ENCODE peak calls at places on chromosomes 7 and 10, in nine cellular contexts. One of them, this sample, is unnamed.

GRCh38 chr10:128036746-128037542 is 89.3 kb downstream of the MKI67 start:
- DNase-seq in MCF 10A: peak
- DNase-seq in brain microvascular endothelial cell: peak
- DNase-seq in B cell: no peak
- DNase-seq in hepatocyte: peak
- DNase-seq in GM12865: no peak
- DNase-seq in fibroblast of the aortic adventitia: no peak
- DNase-seq in cardiac muscle cell: peak
- DNase-seq in bronchial epithelial cell: peak
- DNase-seq in this sample: peak

GRCh38 chr7:70016044-70016770 is 417.9 kb downstream of the AUTS2 start:
- DNase-seq in hepatocyte: peak
- DNase-seq in MCF 10A: no peak
- DNase-seq in cardiac muscle cell: no peak
- DNase-seq in fibroblast of the aortic adventitia: peak
- DNase-seq in bronchial epithelial cell: peak
- DNase-seq in brain microvascular endothelial cell: peak
- DNase-seq in GM12865: no peak
- DNase-seq in B cell: no peak
- DNase-seq in this sample: peak

GRCh38 chr10:116055252-116055918 is 217.6 kb downstream of the GFRA1 start:
- DNase-seq in bronchial epithelial cell: no peak
- DNase-seq in B cell: no peak
- DNase-seq in MCF 10A: no peak
- DNase-seq in cardiac muscle cell: no peak
- DNase-seq in brain microvascular endothelial cell: no peak
- DNase-seq in hepatocyte: no peak
- DNase-seq in GM12865: no peak
- DNase-seq in fibroblast of the aortic adventitia: no peak
- DNase-seq in this sample: no peak

GRCh38 chr7:153030976-153031375 is 271.4 kb downstream of the ACTR3B start:
- DNase-seq in MCF 10A: no peak
- DNase-seq in hepatocyte: no peak
- DNase-seq in bronchial epithelial cell: no peak
- DNase-seq in GM12865: no peak
- DNase-seq in brain microvascular endothelial cell: no peak
- DNase-seq in fibroblast of the aortic adventitia: no peak
- DNase-seq in B cell: no peak
- DNase-seq in cardiac muscle cell: no peak
- DNase-seq in this sample: no peak

GRCh38 chr7:1814089-1814811 is 144.2 kb downstream of the ELFN1 start:
- DNase-seq in MCF 10A: no peak
- DNase-seq in cardiac muscle cell: no peak
- DNase-seq in bronchial epithelial cell: no peak
- DNase-seq in brain microvascular endothelial cell: no peak
- DNase-seq in fibroblast of the aortic adventitia: no peak
- DNase-seq in B cell: no peak
- DNase-seq in GM12865: no peak
- DNase-seq in hepatocyte: no peak
- DNase-seq in this sample: no peak

GRCh38 chr7:55545496-55545895 is 26.8 kb downstream of the VOPP1 start:
- DNase-seq in cardiac muscle cell: no peak
- DNase-seq in bronchial epithelial cell: peak
- DNase-seq in fibroblast of the aortic adventitia: peak
- DNase-seq in brain microvascular endothelial cell: peak
- DNase-seq in MCF 10A: peak
- DNase-seq in B cell: no peak
- DNase-seq in hepatocyte: no peak
- DNase-seq in GM12865: no peak
- DNase-seq in this sample: peak

GRCh38 chr10:31138026-31138553 is 106.4 kb upstream of the ZNF438 start:
- DNase-seq in GM12865: no peak
- DNase-seq in cardiac muscle cell: no peak
- DNase-seq in hepatocyte: no peak
- DNase-seq in MCF 10A: no peak
- DNase-seq in B cell: no peak
- DNase-seq in bronchial epithelial cell: no peak
- DNase-seq in fibroblast of the aortic adventitia: no peak
- DNase-seq in brain microvascular endothelial cell: no peak
- DNase-seq in this sample: peak

GRCh38 chr7:37833107-37833817 is 15.1 kb upstream of the NME8 start:
- DNase-seq in hepatocyte: peak
- DNase-seq in GM12865: peak
- DNase-seq in cardiac muscle cell: peak
- DNase-seq in B cell: peak
- DNase-seq in brain microvascular endothelial cell: peak
- DNase-seq in bronchial epithelial cell: peak
- DNase-seq in MCF 10A: peak
- DNase-seq in fibroblast of the aortic adventitia: peak
- DNase-seq in this sample: peak

GRCh38 chr10:12628964-12629766 is 279.8 kb downstream of the CAMK1D start:
- DNase-seq in brain microvascular endothelial cell: no peak
- DNase-seq in GM12865: no peak
- DNase-seq in MCF 10A: no peak
- DNase-seq in bronchial epithelial cell: no peak
- DNase-seq in fibroblast of the aortic adventitia: no peak
- DNase-seq in cardiac muscle cell: no peak
- DNase-seq in hepatocyte: peak
- DNase-seq in B cell: no peak
- DNase-seq in this sample: peak

GRCh38 chr7:3267928-3268690 is 32.9 kb upstream of the SDK1 start:
- DNase-seq in cardiac muscle cell: no peak
- DNase-seq in B cell: no peak
- DNase-seq in bronchial epithelial cell: peak
- DNase-seq in GM12865: no peak
- DNase-seq in MCF 10A: peak
- DNase-seq in brain microvascular endothelial cell: peak
- DNase-seq in fibroblast of the aortic adventitia: peak
- DNase-seq in hepatocyte: peak
- DNase-seq in this sample: peak

GRCh38 chr7:114554781-114555537 is 140.3 kb downstream of the FOXP2 start:
- DNase-seq in B cell: no peak
- DNase-seq in hepatocyte: no peak
- DNase-seq in cardiac muscle cell: no peak
- DNase-seq in bronchial epithelial cell: peak
- DNase-seq in GM12865: peak
- DNase-seq in brain microvascular endothelial cell: peak
- DNase-seq in MCF 10A: peak
- DNase-seq in fibroblast of the aortic adventitia: peak
- DNase-seq in this sample: peak

GRCh38 chr7:33395340-33395739 is 266.0 kb downstream of the BBS9 start:
- DNase-seq in fibroblast of the aortic adventitia: no peak
- DNase-seq in bronchial epithelial cell: peak
- DNase-seq in hepatocyte: no peak
- DNase-seq in brain microvascular endothelial cell: no peak
- DNase-seq in cardiac muscle cell: no peak
- DNase-seq in GM12865: no peak
- DNase-seq in MCF 10A: no peak
- DNase-seq in B cell: no peak
- DNase-seq in this sample: peak

GRCh38 chr7:117458977-117459583 is 20.7 kb upstream of the CFTR start:
- DNase-seq in GM12865: peak
- DNase-seq in MCF 10A: peak
- DNase-seq in B cell: no peak
- DNase-seq in cardiac muscle cell: peak
- DNase-seq in hepatocyte: peak
- DNase-seq in bronchial epithelial cell: peak
- DNase-seq in brain microvascular endothelial cell: no peak
- DNase-seq in fibroblast of the aortic adventitia: peak
- DNase-seq in this sample: peak

GRCh38 chr7:85489498-85489897 is 302.6 kb upstream of the SEMA3D start:
- DNase-seq in hepatocyte: peak
- DNase-seq in fibroblast of the aortic adventitia: peak
- DNase-seq in brain microvascular endothelial cell: peak
- DNase-seq in GM12865: no peak
- DNase-seq in cardiac muscle cell: no peak
- DNase-seq in B cell: no peak
- DNase-seq in bronchial epithelial cell: peak
- DNase-seq in MCF 10A: no peak
- DNase-seq in this sample: peak

GRCh38 chr10:125720002-125720382 is 483 bp downstream of the EDRF1 start:
- DNase-seq in hepatocyte: no peak
- DNase-seq in fibroblast of the aortic adventitia: peak
- DNase-seq in cardiac muscle cell: no peak
- DNase-seq in GM12865: no peak
- DNase-seq in brain microvascular endothelial cell: no peak
- DNase-seq in MCF 10A: no peak
- DNase-seq in bronchial epithelial cell: peak
- DNase-seq in B cell: no peak
- DNase-seq in this sample: peak

GRCh38 chr7:138186951-138187351 is 110.7 kb downstream of the AKR1D1 start:
- DNase-seq in MCF 10A: peak
- DNase-seq in fibroblast of the aortic adventitia: peak
- DNase-seq in bronchial epithelial cell: no peak
- DNase-seq in brain microvascular endothelial cell: peak
- DNase-seq in GM12865: no peak
- DNase-seq in cardiac muscle cell: no peak
- DNase-seq in hepatocyte: peak
- DNase-seq in B cell: no peak
- DNase-seq in this sample: peak

GRCh38 chr7:30177186-30177585 is 42.4 kb downstream of the MTURN start:
- DNase-seq in cardiac muscle cell: no peak
- DNase-seq in bronchial epithelial cell: no peak
- DNase-seq in fibroblast of the aortic adventitia: no peak
- DNase-seq in GM12865: no peak
- DNase-seq in brain microvascular endothelial cell: no peak
- DNase-seq in MCF 10A: no peak
- DNase-seq in B cell: no peak
- DNase-seq in hepatocyte: no peak
- DNase-seq in this sample: no peak

GRCh38 chr10:6917125-6917524 is 337.0 kb upstream of the PRKCQ start:
- DNase-seq in MCF 10A: no peak
- DNase-seq in cardiac muscle cell: no peak
- DNase-seq in B cell: no peak
- DNase-seq in brain microvascular endothelial cell: no peak
- DNase-seq in GM12865: no peak
- DNase-seq in bronchial epithelial cell: no peak
- DNase-seq in fibroblast of the aortic adventitia: peak
- DNase-seq in hepatocyte: no peak
- DNase-seq in this sample: no peak

DNA sequence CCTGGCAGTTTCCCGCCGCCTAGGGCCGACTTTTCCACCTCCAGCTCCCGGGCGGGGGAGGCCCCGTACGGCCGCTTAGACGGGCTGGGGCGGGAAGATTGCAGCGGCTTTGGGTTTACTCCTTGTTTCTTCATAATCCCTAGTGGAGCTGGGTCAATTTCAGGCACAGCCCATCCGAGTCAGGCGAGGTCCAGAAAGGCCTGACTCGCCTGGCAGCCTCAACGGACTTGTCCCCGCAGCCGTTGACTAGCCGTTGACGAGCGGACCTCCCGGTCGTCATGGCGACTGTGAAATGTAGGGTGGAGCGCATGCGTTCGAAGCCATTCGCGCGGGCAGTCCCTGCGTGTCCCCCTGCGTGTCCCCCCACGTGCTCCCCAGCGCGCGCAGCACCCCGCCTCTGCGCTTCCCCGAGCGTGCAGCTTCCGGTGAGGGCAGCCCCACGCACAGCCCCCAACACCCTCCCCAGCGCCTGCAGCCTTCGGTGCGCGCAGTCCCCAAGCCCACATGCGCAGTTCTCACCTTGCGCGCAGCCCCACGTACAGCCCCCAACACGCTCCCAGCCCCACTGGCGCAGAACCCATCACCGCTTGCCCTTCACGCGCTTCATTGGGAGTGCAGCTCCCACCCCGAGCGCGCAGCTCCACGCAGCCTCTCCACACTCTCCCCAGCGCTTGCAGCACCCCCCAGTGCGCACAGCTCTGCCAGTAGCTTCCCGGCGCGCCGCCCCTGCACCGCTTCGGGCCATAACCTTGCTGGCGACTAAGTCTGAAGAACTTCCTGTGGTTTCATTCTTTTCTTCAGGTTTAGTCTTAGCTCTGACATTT is 67.8 kb downstream of the TBX20 start:
- DNase-seq in bronchial epithelial cell: peak
- DNase-seq in hepatocyte: peak
- DNase-seq in GM12865: no peak
- DNase-seq in B cell: no peak
- DNase-seq in fibroblast of the aortic adventitia: peak
- DNase-seq in MCF 10A: no peak
- DNase-seq in cardiac muscle cell: peak
- DNase-seq in brain microvascular endothelial cell: peak
- DNase-seq in this sample: peak
- TF ChIP-seq CTCF in bronchial epithelial cell: no peak
- TF ChIP-seq CTCF in hepatocyte: peak
- TF ChIP-seq CTCF in GM12865: no peak
- TF ChIP-seq CTCF in B cell: no peak
- TF ChIP-seq CTCF in fibroblast of the aortic adventitia: peak
- TF ChIP-seq CTCF in MCF 10A: no peak
- TF ChIP-seq CTCF in cardiac muscle cell: no peak
- TF ChIP-seq CTCF in brain microvascular endothelial cell: peak
- TF ChIP-seq CTCF in this sample: no peak

GRCh38 chr7:107384025-107384424 is 85.8 kb upstream of the GPR22 start:
- DNase-seq in hepatocyte: no peak
- DNase-seq in B cell: no peak
- DNase-seq in bronchial epithelial cell: no peak
- DNase-seq in fibroblast of the aortic adventitia: no peak
- DNase-seq in brain microvascular endothelial cell: no peak
- DNase-seq in MCF 10A: peak
- DNase-seq in GM12865: peak
- DNase-seq in cardiac muscle cell: no peak
- DNase-seq in this sample: no peak
- TF ChIP-seq CTCF in hepatocyte: no peak
- TF ChIP-seq CTCF in B cell: no peak
- TF ChIP-seq CTCF in bronchial epithelial cell: no peak
- TF ChIP-seq CTCF in fibroblast of the aortic adventitia: no peak
- TF ChIP-seq CTCF in brain microvascular endothelial cell: peak
- TF ChIP-seq CTCF in MCF 10A: no peak
- TF ChIP-seq CTCF in GM12865: peak
- TF ChIP-seq CTCF in cardiac muscle cell: no peak
- TF ChIP-seq CTCF in this sample: peak

GRCh38 chr7:34723866-34724490 is 66.0 kb downstream of the NPSR1 start:
- DNase-seq in B cell: no peak
- DNase-seq in brain microvascular endothelial cell: no peak
- DNase-seq in cardiac muscle cell: no peak
- DNase-seq in GM12865: no peak
- DNase-seq in hepatocyte: no peak
- DNase-seq in MCF 10A: no peak
- DNase-seq in fibroblast of the aortic adventitia: peak
- DNase-seq in bronchial epithelial cell: no peak
- DNase-seq in this sample: peak
- TF ChIP-seq CTCF in B cell: no peak
- TF ChIP-seq CTCF in brain microvascular endothelial cell: no peak
- TF ChIP-seq CTCF in cardiac muscle cell: no peak
- TF ChIP-seq CTCF in GM12865: no peak
- TF ChIP-seq CTCF in hepatocyte: no peak
- TF ChIP-seq CTCF in MCF 10A: no peak
- TF ChIP-seq CTCF in fibroblast of the aortic adventitia: no peak
- TF ChIP-seq CTCF in bronchial epithelial cell: no peak
- TF ChIP-seq CTCF in this sample: no peak

DNA sequence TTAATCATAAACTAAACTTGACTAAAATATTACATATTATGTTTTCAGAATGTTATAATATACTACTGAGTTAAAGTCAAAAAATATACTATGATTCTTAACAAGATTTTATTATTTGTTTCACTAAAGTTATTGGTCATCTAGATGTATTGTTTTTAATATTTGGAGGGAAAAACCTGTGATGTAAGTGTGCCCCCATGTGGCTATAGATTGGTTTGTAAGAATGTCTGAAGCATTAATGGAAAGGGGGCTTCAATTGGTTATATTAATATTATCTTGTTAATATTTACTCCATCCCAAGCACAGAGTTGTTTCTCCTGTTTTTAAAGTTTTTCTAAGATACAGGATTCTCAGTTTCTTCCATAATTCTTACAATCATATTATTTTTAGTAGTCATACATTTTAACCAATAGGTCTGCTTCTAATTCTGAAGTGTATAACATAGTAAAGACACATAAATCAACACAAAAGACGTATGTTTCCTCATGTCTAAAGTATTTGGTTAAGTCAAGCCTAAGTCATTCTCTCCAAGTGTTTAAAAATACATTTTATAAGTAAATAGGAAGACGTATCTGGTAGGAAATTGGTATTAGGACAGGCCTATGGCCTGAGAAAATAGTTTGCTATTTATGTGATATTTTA is 58.0 kb downstream of the GNAT3 start:
- DNase-seq in GM12865: peak
- DNase-seq in hepatocyte: peak
- DNase-seq in fibroblast of the aortic adventitia: peak
- DNase-seq in B cell: no peak
- DNase-seq in brain microvascular endothelial cell: no peak
- DNase-seq in MCF 10A: peak
- DNase-seq in cardiac muscle cell: peak
- DNase-seq in bronchial epithelial cell: peak
- DNase-seq in this sample: peak
- TF ChIP-seq CTCF in GM12865: peak
- TF ChIP-seq CTCF in hepatocyte: peak
- TF ChIP-seq CTCF in fibroblast of the aortic adventitia: peak
- TF ChIP-seq CTCF in B cell: no peak
- TF ChIP-seq CTCF in brain microvascular endothelial cell: peak
- TF ChIP-seq CTCF in MCF 10A: peak
- TF ChIP-seq CTCF in cardiac muscle cell: peak
- TF ChIP-seq CTCF in bronchial epithelial cell: no peak
- TF ChIP-seq CTCF in this sample: peak

This sample was measured in choroid plexus epithelial cell.